ENCODE peak calls at places on chromosome 2, in five cellular contexts. O, J, R, M and P are unnamed samples.

GRCh38 chr2:95372845-95373244 is 29.7 kb upstream of the FAHD2A start:
- DNase-seq in R (no peak), O (no peak), M (no peak), J (no peak), P (no peak)

GRCh38 chr2:145488571-145488970 is 968.7 kb upstream of the ZEB2 start:
- DNase-seq in R (no peak), O (no peak), J (no peak), M (no peak), P (no peak)

GRCh38 chr2:157176602-157177001 is 80.9 kb upstream of the GALNT5 start:
- DNase-seq in R (no peak), M (no peak), J (no peak), O (no peak), P (no peak)

GRCh38 chr2:59151805-59152204 is 910.7 kb upstream of the FANCL start:
- DNase-seq in R (no peak), M (no peak), J (no peak), O (no peak), P (no peak)

GRCh38 chr2:183038341-183039300 is at the start of gene NCKAP1:
- DNase-seq in M (peak; percentile 93), J (peak; percentile 76), O (peak; percentile 99), R (peak; percentile 91), P (peak; percentile 89)

GRCh38 chr2:240585681-240586197 is 795 bp upstream of the CAPN10 start:
- DNase-seq in M (peak; percentile 30), J (no peak), O (no peak), R (no peak), P (no peak)

GRCh38 chr2:233501198-233502076 is 65.1 kb downstream of the USP40 start:
- DNase-seq in O (no peak), R (no peak), M (no peak), J (no peak), P (no peak)

GRCh38 chr2:235922851-235923250 is 245.3 kb downstream of the GBX2 start:
- DNase-seq in O (no peak), M (no peak), R (no peak), J (no peak), P (no peak)

GRCh38 chr2:128513416-128514283 is 195.0 kb upstream of the HS6ST1 start:
- DNase-seq in M (no peak), J (no peak), O (no peak), R (no peak), P (no peak)

DNA sequence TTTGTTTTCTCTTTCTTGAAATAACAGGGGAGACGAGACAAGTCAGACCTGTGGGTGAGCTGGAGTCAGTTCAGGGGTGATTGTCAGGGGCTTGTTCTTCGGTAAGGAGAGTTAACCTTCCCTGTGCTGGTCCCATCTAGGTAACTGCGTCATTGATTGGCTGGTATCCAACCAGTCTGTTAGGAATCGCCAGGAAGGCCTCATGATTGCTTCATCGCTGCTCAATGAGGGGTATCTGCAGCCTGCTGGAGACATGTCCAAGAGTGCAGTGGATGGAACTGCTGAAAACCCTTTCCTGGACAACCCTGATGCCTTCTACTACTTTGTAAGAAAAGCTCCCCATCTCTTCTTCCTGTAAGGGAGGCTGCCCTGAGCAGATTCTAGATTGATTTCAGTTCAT is 21.3 kb downstream of the PLEK start:
- DNase-seq in J (no peak), O (no peak), R (no peak), M (no peak), P (no peak)
- H3K4me1 ChIP-seq in J (peaks cover 5% of the 10 kb centered on the region), O (no peaks in the 10 kb centered on the region), R (no peaks in the 10 kb centered on the region), M (no peaks in the 10 kb centered on the region), P (no peaks in the 10 kb centered on the region)

GRCh38 chr2:88499204-88499603 is 46.7 kb upstream of the FOXI3 start:
- DNase-seq in J (no peak), O (no peak), M (no peak), R (no peak), P (no peak)

GRCh38 chr2:88503771-88504170 is 51.3 kb upstream of the FOXI3 start:
- DNase-seq in O (no peak), R (no peak), J (no peak), M (no peak), P (no peak)

GRCh38 chr2:88500691-88501090 is 48.2 kb upstream of the FOXI3 start:
- DNase-seq in R (no peak), M (no peak), J (no peak), O (no peak), P (peak; percentile 22)
- TF ChIP-seq CHD2 in R (no peak), M (no peak), J (no peak), O (no peak), P (no peak)

DNA sequence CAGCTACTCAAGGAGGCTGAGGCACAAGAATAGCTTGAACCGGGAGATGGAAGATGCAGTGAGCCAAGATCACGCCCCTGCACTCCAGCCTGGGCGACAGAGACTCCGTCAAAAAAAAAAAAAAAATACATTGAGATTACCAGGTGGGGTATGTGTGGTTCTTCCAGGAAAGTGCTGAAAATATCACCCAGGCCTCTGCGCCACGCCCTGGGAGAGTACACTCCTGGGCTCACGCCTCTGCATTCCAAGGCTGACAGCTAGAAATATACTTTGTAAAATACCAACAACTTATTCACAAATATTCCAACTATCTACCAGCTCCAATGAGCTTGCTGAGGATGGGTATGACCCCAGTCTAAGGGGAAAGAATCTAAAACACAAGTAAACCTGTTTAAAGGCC is 21.7 kb upstream of the B3GNT7 start:
- DNase-seq in R (no peak), J (no peak), O (no peak), M (no peak), P (no peak)
- H3K4me1 ChIP-seq in R (peaks cover 13% of the 10 kb centered on the region), J (peaks cover 11% of the 10 kb centered on the region), O (peaks cover 23% of the 10 kb centered on the region), M (peaks cover 17% of the 10 kb centered on the region), P (peaks cover 28% of the 10 kb centered on the region)

GRCh38 chr2:173434729-173435345 is 80.2 kb downstream of the CDCA7 start:
- DNase-seq in O (no peak), R (no peak), M (no peak), J (no peak), P (no peak)
- TF ChIP-seq CHD2 in O (no peak), R (no peak), M (no peak), J (no peak), P (no peak)

GRCh38 chr2:64697286-64698023 is 43.7 kb upstream of the SERTAD2 start:
- DNase-seq in J (no peak), O (no peak), R (no peak), M (no peak), P (no peak)

GRCh38 chr2:64696631-64697030 is 42.9 kb upstream of the SERTAD2 start:
- DNase-seq in R (no peak), O (no peak), M (no peak), J (no peak), P (no peak)

GRCh38 chr2:64698668-64699444 is 45.1 kb upstream of the SERTAD2 start:
- DNase-seq in M (no peak), O (no peak), J (peak; percentile 72), R (no peak), P (peak; percentile 60)

GRCh38 chr2:64699712-64700111 is 46.0 kb upstream of the SERTAD2 start:
- DNase-seq in M (no peak), J (no peak), O (no peak), R (no peak), P (peak; percentile 48)

DNA sequence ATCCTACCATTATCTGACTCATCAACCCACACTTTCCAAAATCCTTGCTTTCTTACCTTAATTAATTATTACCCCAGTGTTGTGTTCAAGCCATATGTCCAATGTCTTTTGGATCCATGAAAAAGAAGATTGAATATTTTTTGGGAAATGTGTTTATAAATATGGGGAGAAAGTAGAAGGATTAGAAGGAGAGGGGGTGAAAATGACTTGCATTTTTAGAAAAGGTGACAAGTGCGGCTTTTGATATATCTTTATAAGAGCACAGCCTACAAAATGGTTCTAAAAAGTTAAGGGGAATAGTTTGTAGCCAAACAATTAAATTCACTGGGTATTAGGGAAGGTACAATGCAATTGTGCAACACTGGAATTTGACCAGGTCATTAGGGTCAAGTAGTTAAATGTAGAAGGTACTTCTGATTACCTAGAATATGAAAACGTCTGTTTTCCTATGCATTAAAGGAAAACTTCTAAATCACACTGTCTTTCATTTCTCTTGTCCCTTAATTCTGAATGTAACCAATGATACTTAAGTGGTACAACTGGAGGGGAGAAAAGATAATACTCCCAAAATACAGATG is 44.4 kb upstream of the SERTAD2 start:
- DNase-seq in O (no peak), J (no peak), R (no peak), M (no peak), P (no peak)
- H3K4me1 ChIP-seq in O (no peaks in the 10 kb centered on the region), J (peaks cover 20% of the 10 kb centered on the region), R (no peaks in the 10 kb centered on the region), M (no peaks in the 10 kb centered on the region), P (peaks cover 20% of the 10 kb centered on the region)